ENCODE peak calls at places on chromosomes 4 and X, in five cellular contexts. C, M, A, Y and T are unnamed samples.

GRCh38 chrX:19085975-19086772 is 36.1 kb downstream of the ADGRG2 start:
- DNase-seq in C (no peak), M (no peak), A (no peak), Y (no peak), T (no peak)

GRCh38 chr4:34486964-34487363 is 1757.3 kb downstream of the ARAP2 start:
- DNase-seq in C (no peak), M (no peak), A (no peak), Y (no peak), T (no peak)

GRCh38 chr4:1470393-1470670 is 64.1 kb upstream of the NKX1-1 start:
- DNase-seq in C (no peak), M (no peak), A (no peak), Y (no peak), T (no peak)

GRCh38 chr4:156595041-156595440 is 376.6 kb downstream of the PDGFC start:
- DNase-seq in C (no peak), M (no peak), A (no peak), Y (no peak), T (no peak)

GRCh38 chr4:77176606-77177005 is 19.6 kb downstream of the CCNG2 start:
- DNase-seq in C (no peak), M (no peak), A (no peak), Y (no peak), T (no peak)

GRCh38 chr4:11428161-11428700 is 463 bp downstream of the HS3ST1 start:
- DNase-seq in C (no peak), M (no peak), A (no peak), Y (no peak), T (no peak)

GRCh38 chr4:153448003-153448731 is 18.0 kb upstream of the TMEM131L start:
- DNase-seq in C (no peak), M (no peak), A (no peak), Y (no peak), T (no peak)

GRCh38 chr4:74228691-74229640 is 71.0 kb downstream of the MTHFD2L start:
- DNase-seq in C (peak), M (peak), A (peak), Y (peak), T (peak)

GRCh38 chr4:181569553-181569952 is 673.6 kb upstream of the TENM3 start:
- DNase-seq in C (no peak), M (peak), A (no peak), Y (peak), T (no peak)

GRCh38 chrX:13051167-13051528 is 6.7 kb upstream of the FAM9C start:
- DNase-seq in C (no peak), M (no peak), A (no peak), Y (no peak), T (no peak)

GRCh38 chrX:44456685-44457084 is 86.0 kb downstream of the FUNDC1 start:
- DNase-seq in C (no peak), M (no peak), A (no peak), Y (no peak), T (no peak)

GRCh38 chr4:79472693-79473552 is 64.9 kb upstream of the GK2 start:
- DNase-seq in C (no peak), M (no peak), A (no peak), Y (no peak), T (no peak)

GRCh38 chr4:37872310-37872988 is 18.4 kb upstream of the TBC1D1 start:
- DNase-seq in C (no peak), M (no peak), A (no peak), Y (peak), T (no peak)

GRCh38 chrX:33726281-33727160 is 405.6 kb downstream of the FAM47A start:
- DNase-seq in C (no peak), M (no peak), A (no peak), Y (no peak), T (no peak)

GRCh38 chrX:20221902-20222301 is 44.8 kb downstream of the RPS6KA3 start:
- DNase-seq in C (no peak), M (no peak), A (no peak), Y (no peak), T (no peak)

GRCh38 chr4:138256608-138257007 is 14.5 kb upstream of the SLC7A11 start:
- DNase-seq in C (no peak), M (no peak), A (no peak), Y (no peak), T (no peak)